ENCODE peak calls at places on chromosomes 5 and 9, in nine cellular contexts. I is lower lobe of right lung, U is cardiac fibroblast, A is Calu3, W is choroid plexus epithelial cell, Z is body of pancreas, N is fibroblast of mammary gland, P is psoas muscle, H is uterus. L is an unnamed sample.

GRCh38 chr9:95963659-95964058 is 88.2 kb downstream of the ERCC6L2 start:
- DNase-seq in I (no peak), U (no peak), A (no peak), W (no peak), Z (no peak), N (no peak), P (no peak), H (no peak), L (no peak)

GRCh38 chr9:21974542-21975409 is 19.4 kb downstream of the CDKN2A start:
- DNase-seq in I (no peak), U (peak), A (peak), W (peak), Z (peak), N (peak), P (peak), H (no peak), L (no peak)

GRCh38 chr5:152439791-152440190 is 34.7 kb upstream of the NMUR2 start:
- DNase-seq in I (no peak), U (no peak), A (no peak), W (no peak), Z (no peak), N (no peak), P (no peak), H (no peak), L (no peak)

GRCh38 chr5:151363673-151364072 is 16.3 kb upstream of the SLC36A2 start:
- DNase-seq in I (no peak), U (no peak), A (no peak), W (no peak), Z (no peak), N (no peak), P (no peak), H (no peak), L (no peak)

GRCh38 chr5:139958749-139959148 is 84.3 kb downstream of the NRG2 start:
- DNase-seq in I (no peak), U (no peak), A (no peak), W (no peak), Z (no peak), N (no peak), P (no peak), H (no peak), L (no peak)

GRCh38 chr5:16065810-16066209 is 113.8 kb downstream of the MARCHF11 start:
- DNase-seq in I (no peak), U (no peak), A (no peak), W (no peak), Z (no peak), N (no peak), P (no peak), H (no peak), L (no peak)

GRCh38 chr9:34578241-34579096 is 11.1 kb downstream of the CNTFR start:
- DNase-seq in I (no peak), U (peak), A (no peak), W (peak), Z (no peak), N (peak), P (no peak), H (no peak), L (peak)

GRCh38 chr9:135029871-135030710 is 57.4 kb upstream of the OLFM1 start:
- DNase-seq in I (no peak), U (no peak), A (no peak), W (no peak), Z (no peak), N (no peak), P (peak), H (no peak), L (no peak)

GRCh38 chr5:65907138-65907537 is 19.2 kb upstream of the ERBIN start:
- DNase-seq in I (no peak), U (no peak), A (no peak), W (peak), Z (no peak), N (no peak), P (no peak), H (no peak), L (no peak)

GRCh38 chr5:101045689-101046088 is 142.6 kb upstream of the ST8SIA4 start:
- DNase-seq in I (no peak), U (peak), A (no peak), W (peak), Z (no peak), N (peak), P (no peak), H (no peak), L (no peak)

GRCh38 chr5:82296929-82297328 is 18.8 kb upstream of the RPS23 start:
- DNase-seq in I (no peak), U (no peak), A (no peak), W (no peak), Z (no peak), N (no peak), P (no peak), H (no peak), L (no peak)
- TF ChIP-seq CTCF in I (no peak), U (no peak), A (no peak), W (no peak), Z (no peak), N (no peak), P (no peak), H (no peak), L (no peak)

GRCh38 chr5:174327896-174328295 is 282.4 kb downstream of the NSG2 start:
- DNase-seq in I (no peak), U (no peak), A (no peak), W (no peak), Z (no peak), N (no peak), P (no peak), H (no peak), L (no peak)
- TF ChIP-seq CTCF in I (no peak), U (no peak), A (no peak), W (no peak), Z (no peak), N (no peak), P (no peak), H (no peak), L (no peak)

GRCh38 chr9:38284039-38284767 is 108.3 kb upstream of the ALDH1B1 start:
- DNase-seq in I (no peak), U (no peak), A (no peak), W (no peak), Z (no peak), N (no peak), P (no peak), H (no peak), L (no peak)
- TF ChIP-seq CTCF in I (no peak), U (no peak), A (no peak), W (no peak), Z (no peak), N (no peak), P (no peak), H (no peak), L (no peak)

GRCh38 chr5:59674763-59675162 is 218.8 kb downstream of the PDE4D start:
- DNase-seq in I (no peak), U (no peak), A (no peak), W (no peak), Z (no peak), N (no peak), P (no peak), H (no peak), L (no peak)

GRCh38 chr5:59678959-59679358 is 214.6 kb downstream of the PDE4D start:
- DNase-seq in I (no peak), U (no peak), A (no peak), W (no peak), Z (no peak), N (no peak), P (no peak), H (no peak), L (no peak)

GRCh38 chr5:59673438-59674058 is 220.0 kb downstream of the PDE4D start:
- DNase-seq in I (no peak), U (peak), A (peak), W (peak), Z (no peak), N (peak), P (no peak), H (no peak), L (peak)
- TF ChIP-seq CTCF in I (peak), U (peak), A (peak), W (peak), Z (peak), N (peak), P (peak), H (peak), L (peak)

GRCh38 chr9:38662763-38663593 is 42.6 kb upstream of the ANKRD18A start:
- DNase-seq in I (no peak), U (peak), A (no peak), W (peak), Z (no peak), N (peak), P (no peak), H (no peak), L (no peak)
- TF ChIP-seq CTCF in I (no peak), U (peak), A (no peak), W (peak), Z (no peak), N (peak), P (no peak), H (no peak), L (no peak)

GRCh38 chr9:3479516-3480352 is 46.1 kb downstream of the RFX3 start:
- DNase-seq in I (no peak), U (no peak), A (no peak), W (no peak), Z (no peak), N (no peak), P (no peak), H (no peak), L (no peak)
- TF ChIP-seq CTCF in I (no peak), U (no peak), A (no peak), W (no peak), Z (no peak), N (no peak), P (no peak), H (no peak), L (no peak)

GRCh38 chr9:98773721-98774120 is 22.6 kb downstream of the ANKS6 start:
- DNase-seq in I (no peak), U (no peak), A (no peak), W (no peak), Z (no peak), N (no peak), P (no peak), H (no peak), L (no peak)
- TF ChIP-seq CTCF in I (no peak), U (no peak), A (no peak), W (no peak), Z (no peak), N (no peak), P (no peak), H (no peak), L (no peak)

GRCh38 chr9:73081979-73082657 is 69.5 kb upstream of the ANXA1 start:
- DNase-seq in I (no peak), U (peak), A (peak), W (peak), Z (peak), N (peak), P (no peak), H (no peak), L (peak)

GRCh38 chr9:73077625-73078030 is 74.0 kb upstream of the ANXA1 start:
- DNase-seq in I (no peak), U (no peak), A (no peak), W (no peak), Z (no peak), N (no peak), P (no peak), H (no peak), L (no peak)

GRCh38 chr9:73083519-73083918 is 68.1 kb upstream of the ANXA1 start:
- DNase-seq in I (no peak), U (no peak), A (no peak), W (no peak), Z (no peak), N (no peak), P (no peak), H (no peak), L (no peak)

GRCh38 chr9:73080110-73080683 is 71.5 kb upstream of the ANXA1 start:
- DNase-seq in I (no peak), U (no peak), A (no peak), W (no peak), Z (no peak), N (no peak), P (no peak), H (no peak), L (no peak)

GRCh38 chr9:73079326-73079725 is 72.3 kb upstream of the ANXA1 start:
- DNase-seq in I (no peak), U (no peak), A (peak), W (no peak), Z (no peak), N (no peak), P (no peak), H (no peak), L (no peak)
- TF ChIP-seq CTCF in I (peak), U (no peak), A (no peak), W (no peak), Z (no peak), N (no peak), P (no peak), H (no peak), L (no peak)

GRCh38 chr9:112744177-112744576 is 6.4 kb upstream of the SNX30 start:
- DNase-seq in I (no peak), U (peak), A (no peak), W (no peak), Z (no peak), N (no peak), P (no peak), H (no peak), L (no peak)

GRCh38 chr9:112747094-112747493 is 3.5 kb upstream of the SNX30 start:
- DNase-seq in I (no peak), U (no peak), A (no peak), W (no peak), Z (no peak), N (no peak), P (no peak), H (no peak), L (no peak)

GRCh38 chr9:112748041-112748440 is 2.5 kb upstream of the SNX30 start:
- DNase-seq in I (no peak), U (no peak), A (no peak), W (no peak), Z (no peak), N (no peak), P (no peak), H (no peak), L (no peak)

DNA sequence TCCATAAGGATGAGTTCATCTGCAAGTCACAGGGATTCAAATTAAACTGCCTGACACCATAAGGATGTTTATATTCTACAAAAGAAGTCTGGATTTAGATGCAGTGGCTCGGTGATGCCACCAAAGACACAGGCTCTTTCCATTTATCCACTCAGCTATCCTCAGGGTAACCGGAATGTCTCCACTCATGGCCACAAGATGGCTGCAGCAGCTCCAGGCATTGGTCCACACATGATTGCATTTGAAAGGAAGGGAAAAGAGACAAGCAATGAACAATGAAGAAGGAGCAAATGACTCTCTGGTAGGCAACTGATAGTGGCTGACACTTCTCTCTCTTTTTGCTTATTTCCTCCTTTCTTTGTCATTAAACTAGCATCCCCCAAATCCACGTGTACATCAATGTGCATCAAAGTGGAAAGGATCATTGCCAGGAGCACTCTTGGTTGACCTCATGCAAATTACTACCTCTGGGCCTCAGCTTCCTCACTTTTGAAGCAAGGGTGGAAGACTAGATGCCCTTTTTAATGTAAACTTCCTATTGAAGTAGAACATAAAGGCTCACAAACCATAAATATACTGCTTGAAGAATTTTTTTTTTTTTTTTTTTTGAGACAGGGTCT is 7.2 kb upstream of the SNX30 start:
- DNase-seq in I (no peak), U (no peak), A (no peak), W (peak), Z (no peak), N (no peak), P (no peak), H (no peak), L (no peak)
- TF ChIP-seq CTCF in I (no peak), U (peak), A (no peak), W (peak), Z (no peak), N (peak), P (no peak), H (no peak), L (peak)

GRCh38 chr9:113787871-113788270 is 88.2 kb upstream of the ZNF618 start:
- DNase-seq in I (no peak), U (no peak), A (no peak), W (no peak), Z (no peak), N (no peak), P (no peak), H (no peak), L (no peak)

GRCh38 chr9:113781381-113781780 is 94.7 kb upstream of the ZNF618 start:
- DNase-seq in I (no peak), U (no peak), A (no peak), W (no peak), Z (no peak), N (no peak), P (no peak), H (no peak), L (no peak)

GRCh38 chr9:113785334-113785733 is 90.8 kb upstream of the ZNF618 start:
- DNase-seq in I (peak), U (no peak), A (no peak), W (no peak), Z (peak), N (no peak), P (no peak), H (no peak), L (no peak)

GRCh38 chr9:113783475-113783874 is 92.6 kb upstream of the ZNF618 start:
- DNase-seq in I (no peak), U (no peak), A (no peak), W (no peak), Z (no peak), N (no peak), P (no peak), H (no peak), L (no peak)
- TF ChIP-seq CTCF in I (no peak), U (no peak), A (no peak), W (no peak), Z (no peak), N (no peak), P (no peak), H (no peak), L (no peak)

L was measured in AG09309.